ENCODE peak calls at places on chromosomes 1 and 21, in five cellular contexts. One of them, this sample, is unnamed.

GRCh38 chr21:45104560-45104959 is 30.2 kb downstream of the ADARB1 start:
- DNase-seq in naive thymus-derived CD4-positive, alpha-beta T cell: no peak
- DNase-seq in AG09309: no peak
- DNase-seq in adrenal gland: no peak
- DNase-seq in T-helper 22 cell: no peak
- DNase-seq in this sample: no peak

GRCh38 chr1:168179411-168180147 is 817 bp downstream of the TIPRL start:
- DNase-seq in naive thymus-derived CD4-positive, alpha-beta T cell: no peak
- DNase-seq in T-helper 22 cell: no peak
- DNase-seq in AG09309: no peak
- DNase-seq in adrenal gland: no peak
- DNase-seq in this sample: no peak

GRCh38 chr1:59512702-59513101 is 215.8 kb downstream of the FGGY start:
- DNase-seq in naive thymus-derived CD4-positive, alpha-beta T cell: no peak
- DNase-seq in AG09309: no peak
- DNase-seq in adrenal gland: no peak
- DNase-seq in T-helper 22 cell: no peak
- DNase-seq in this sample: no peak

GRCh38 chr1:3587133-3587733 is 24.1 kb downstream of the MEGF6 start:
- DNase-seq in adrenal gland: no peak
- DNase-seq in naive thymus-derived CD4-positive, alpha-beta T cell: no peak
- DNase-seq in T-helper 22 cell: no peak
- DNase-seq in AG09309: no peak
- DNase-seq in this sample: no peak

GRCh38 chr1:183871142-183871541 is 66.2 kb downstream of the RGL1 start:
- DNase-seq in AG09309: no peak
- DNase-seq in adrenal gland: no peak
- DNase-seq in naive thymus-derived CD4-positive, alpha-beta T cell: no peak
- DNase-seq in T-helper 22 cell: no peak
- DNase-seq in this sample: peak; percentile 56

GRCh38 chr1:241837901-241838300 is 10.1 kb upstream of the EXO1 start:
- DNase-seq in adrenal gland: no peak
- DNase-seq in AG09309: peak; percentile 73
- DNase-seq in naive thymus-derived CD4-positive, alpha-beta T cell: no peak
- DNase-seq in T-helper 22 cell: no peak
- DNase-seq in this sample: peak; percentile 89

GRCh38 chr1:39189592-39190041 is 14.9 kb upstream of the MACF1 start:
- DNase-seq in AG09309: no peak
- DNase-seq in T-helper 22 cell: no peak
- DNase-seq in naive thymus-derived CD4-positive, alpha-beta T cell: no peak
- DNase-seq in adrenal gland: no peak
- DNase-seq in this sample: no peak

GRCh38 chr1:89939059-89939570 is 55.8 kb upstream of the ZNF326 start:
- DNase-seq in naive thymus-derived CD4-positive, alpha-beta T cell: no peak
- DNase-seq in AG09309: no peak
- DNase-seq in adrenal gland: no peak
- DNase-seq in T-helper 22 cell: no peak
- DNase-seq in this sample: no peak

GRCh38 chr1:24888971-24889670 is 41.0 kb downstream of the RUNX3 start:
- DNase-seq in naive thymus-derived CD4-positive, alpha-beta T cell: no peak
- DNase-seq in T-helper 22 cell: no peak
- DNase-seq in AG09309: peak; percentile 57
- DNase-seq in adrenal gland: no peak
- DNase-seq in this sample: peak; percentile 3

GRCh38 chr1:24248859-24249258 is 61.8 kb upstream of the IFNLR1 start:
- DNase-seq in naive thymus-derived CD4-positive, alpha-beta T cell: no peak
- DNase-seq in adrenal gland: no peak
- DNase-seq in T-helper 22 cell: no peak
- DNase-seq in AG09309: no peak
- DNase-seq in this sample: no peak

GRCh38 chr1:156082111-156083091 is at the start of gene MEX3A:
- DNase-seq in naive thymus-derived CD4-positive, alpha-beta T cell: peak; percentile 70
- DNase-seq in AG09309: no peak
- DNase-seq in adrenal gland: peak; percentile 76
- DNase-seq in T-helper 22 cell: peak; percentile 37
- DNase-seq in this sample: no peak

GRCh38 chr1:211485480-211485857 is 6.5 kb downstream of the RD3 start:
- DNase-seq in adrenal gland: no peak
- DNase-seq in T-helper 22 cell: no peak
- DNase-seq in naive thymus-derived CD4-positive, alpha-beta T cell: no peak
- DNase-seq in AG09309: no peak
- DNase-seq in this sample: no peak

This sample was measured in skeletal muscle cell.